ENCODE peak calls at places on chromosome 3, in five cellular contexts. H, P, G, Z and V are unnamed samples.

GRCh38 chr3:70744536-70744935 is 432.1 kb upstream of the MDFIC2 start:
- DNase-seq in H (no peak), P (no peak), Z (no peak), G (no peak), V (no peak)

GRCh38 chr3:3125977-3126376 is 763 bp upstream of the TRNT1 start:
- DNase-seq in G (no peak), P (no peak), H (no peak), Z (no peak), V (no peak)

GRCh38 chr3:170809021-170809974 is 60.7 kb downstream of the RPL22L1 start:
- DNase-seq in G (peak; percentile 84), H (no peak), P (no peak), Z (peak; percentile 68), V (peak; percentile 76)

GRCh38 chr3:32460031-32460749 is 42.5 kb downstream of the CMTM6 start:
- DNase-seq in Z (peak; percentile 71), G (no peak), H (peak; percentile 92), P (no peak), V (no peak)

GRCh38 chr3:195178124-195178910 is 92.6 kb downstream of the XXYLT1 start:
- DNase-seq in Z (no peak), G (no peak), P (no peak), H (no peak), V (no peak)

GRCh38 chr3:13134879-13135206 is 61.6 kb upstream of the IQSEC1 start:
- DNase-seq in P (no peak), H (no peak), Z (no peak), G (no peak), V (peak; percentile 4)

GRCh38 chr3:72523409-72524172 is 324.7 kb downstream of the SHQ1 start:
- DNase-seq in Z (no peak), H (no peak), P (peak; percentile 49), G (peak; percentile 80), V (no peak)

GRCh38 chr3:47850803-47851417 is 48.0 kb downstream of the DHX30 start:
- DNase-seq in H (no peak), G (no peak), P (no peak), Z (no peak), V (no peak)

GRCh38 chr3:46098319-46098761 is 71.1 kb upstream of the XCR1 start:
- DNase-seq in Z (no peak), P (no peak), H (peak; percentile 90), G (peak; percentile 44), V (no peak)

GRCh38 chr3:50924638-50925037 is 249.9 kb downstream of the DOCK3 start:
- DNase-seq in P (no peak), Z (no peak), H (no peak), G (no peak), V (no peak)

GRCh38 chr3:21017115-21017852 is 733.7 kb downstream of the ZNF385D start:
- DNase-seq in Z (peak; percentile 80), G (no peak), H (no peak), P (no peak), V (peak; percentile 43)

GRCh38 chr3:48548731-48549705 is 7.6 kb downstream of the PFKFB4 start:
- DNase-seq in H (peak; percentile 89), Z (peak; percentile 92), G (peak; percentile 92), P (peak; percentile 69), V (peak; percentile 83)

GRCh38 chr3:152243301-152243711 is 25.4 kb upstream of the MBNL1 start:
- DNase-seq in H (no peak), P (no peak), Z (no peak), G (no peak), V (no peak)

GRCh38 chr3:123949606-123950005 is 11.4 kb downstream of the CCDC14 start:
- DNase-seq in G (no peak), Z (no peak), P (no peak), H (no peak), V (no peak)

GRCh38 chr3:12444582-12445468 is 39.5 kb upstream of the TSEN2 start:
- DNase-seq in H (no peak), P (peak; percentile 91), G (no peak), Z (peak; percentile 82), V (no peak)

GRCh38 chr3:33578325-33579180 is 138.3 kb upstream of the UBP1 start:
- DNase-seq in H (no peak), G (no peak), Z (no peak), P (no peak), V (no peak)

GRCh38 chr3:47244531-47245100 is 38.0 kb downstream of the KIF9 start:
- DNase-seq in H (no peak), P (no peak), G (no peak), Z (no peak), V (no peak)

GRCh38 chr3:53150247-53151085 is 10.5 kb upstream of the PRKCD start:
- DNase-seq in P (peak; percentile 83), Z (no peak), H (no peak), G (no peak), V (no peak)

GRCh38 chr3:184240384-184241140 is 8.2 kb downstream of the ALG3 start:
- DNase-seq in Z (no peak), G (no peak), P (no peak), H (no peak), V (no peak)

GRCh38 chr3:56125358-56126005 is 342.8 kb downstream of the ERC2 start:
- DNase-seq in Z (peak; percentile 52), H (no peak), G (no peak), P (no peak), V (no peak)

GRCh38 chr3:56955551-56956131 is 104.8 kb upstream of the SPATA12 start:
- DNase-seq in G (peak; percentile 21), P (no peak), Z (no peak), H (no peak), V (no peak)

GRCh38 chr3:15440891-15441290 is 13.5 kb downstream of the EAF1 start:
- DNase-seq in H (no peak), P (no peak), G (no peak), Z (no peak), V (no peak)

GRCh38 chr3:39189648-39190269 is 2.6 kb downstream of the XIRP1 start:
- DNase-seq in Z (peak; percentile 91), G (peak; percentile 84), H (peak; percentile 63), P (peak; percentile 55), V (peak; percentile 72)

GRCh38 chr3:23052230-23053019 is 150.7 kb upstream of the UBE2E2 start:
- DNase-seq in H (no peak), P (no peak), Z (peak; percentile 76), G (no peak), V (no peak)

GRCh38 chr3:17110665-17111396 is 226.1 kb downstream of the PLCL2 start:
- DNase-seq in G (no peak), H (no peak), Z (no peak), P (no peak), V (no peak)